ENCODE peak calls at places on chromosomes 1 and 21, in ten cellular contexts. One of them, this sample, is unnamed.

GRCh38 chr1:41467673-41468072 is 16.8 kb downstream of the EDN2 start:
- DNase-seq in retinal pigment epithelial cell: no peak
- DNase-seq in fibroblast of villous mesenchyme: no peak
- DNase-seq in psoas muscle: no peak
- DNase-seq in pancreas: no peak
- DNase-seq in kidney epithelial cell: no peak
- DNase-seq in AG10803: no peak
- DNase-seq in astrocyte of the cerebellum: no peak
- DNase-seq in CD8-positive, alpha-beta T cell: no peak
- DNase-seq in colonic mucosa: peak; percentile 48
- DNase-seq in this sample: no peak

GRCh38 chr1:160682983-160683886 is 28.4 kb downstream of the CD48 start:
- DNase-seq in retinal pigment epithelial cell: no peak
- DNase-seq in fibroblast of villous mesenchyme: no peak
- DNase-seq in psoas muscle: no peak
- DNase-seq in pancreas: no peak
- DNase-seq in kidney epithelial cell: no peak
- DNase-seq in AG10803: peak; percentile 6
- DNase-seq in astrocyte of the cerebellum: no peak
- DNase-seq in CD8-positive, alpha-beta T cell: no peak
- DNase-seq in colonic mucosa: no peak
- DNase-seq in this sample: no peak

GRCh38 chr1:14739433-14739832 is 140.9 kb downstream of the KAZN start:
- DNase-seq in retinal pigment epithelial cell: no peak
- DNase-seq in fibroblast of villous mesenchyme: no peak
- DNase-seq in psoas muscle: no peak
- DNase-seq in pancreas: no peak
- DNase-seq in kidney epithelial cell: no peak
- DNase-seq in AG10803: no peak
- DNase-seq in astrocyte of the cerebellum: no peak
- DNase-seq in CD8-positive, alpha-beta T cell: no peak
- DNase-seq in colonic mucosa: no peak
- DNase-seq in this sample: no peak

GRCh38 chr1:67686272-67687197 is 1.5 kb downstream of the GADD45A start:
- DNase-seq in retinal pigment epithelial cell: peak; percentile 99
- DNase-seq in fibroblast of villous mesenchyme: peak; percentile 99
- DNase-seq in psoas muscle: peak; percentile 79
- DNase-seq in pancreas: peak; percentile 82
- DNase-seq in kidney epithelial cell: peak; percentile 97
- DNase-seq in AG10803: peak; percentile 99
- DNase-seq in astrocyte of the cerebellum: peak; percentile 91
- DNase-seq in CD8-positive, alpha-beta T cell: peak; percentile 60
- DNase-seq in colonic mucosa: peak; percentile 76
- DNase-seq in this sample: peak; percentile 97

GRCh38 chr1:25899792-25900191 is 6.4 kb downstream of the STMN1 start:
- DNase-seq in retinal pigment epithelial cell: no peak
- DNase-seq in fibroblast of villous mesenchyme: no peak
- DNase-seq in psoas muscle: no peak
- DNase-seq in pancreas: no peak
- DNase-seq in kidney epithelial cell: no peak
- DNase-seq in AG10803: peak; percentile 43
- DNase-seq in astrocyte of the cerebellum: no peak
- DNase-seq in CD8-positive, alpha-beta T cell: no peak
- DNase-seq in colonic mucosa: no peak
- DNase-seq in this sample: no peak

GRCh38 chr1:25922633-25923567 is 16.7 kb upstream of the STMN1 start:
- DNase-seq in retinal pigment epithelial cell: no peak
- DNase-seq in fibroblast of villous mesenchyme: peak; percentile 15
- DNase-seq in psoas muscle: peak; percentile 44
- DNase-seq in pancreas: peak; percentile 9
- DNase-seq in kidney epithelial cell: peak; percentile 21
- DNase-seq in AG10803: peak; percentile 25
- DNase-seq in astrocyte of the cerebellum: no peak
- DNase-seq in CD8-positive, alpha-beta T cell: peak; percentile 54
- DNase-seq in colonic mucosa: peak; percentile 47
- DNase-seq in this sample: no peak

GRCh38 chr1:113998361-113998760 is 19.1 kb downstream of the OLFML3 start:
- DNase-seq in retinal pigment epithelial cell: no peak
- DNase-seq in fibroblast of villous mesenchyme: peak; percentile 66
- DNase-seq in psoas muscle: no peak
- DNase-seq in pancreas: no peak
- DNase-seq in kidney epithelial cell: no peak
- DNase-seq in AG10803: peak; percentile 76
- DNase-seq in astrocyte of the cerebellum: no peak
- DNase-seq in CD8-positive, alpha-beta T cell: no peak
- DNase-seq in colonic mucosa: no peak
- DNase-seq in this sample: peak; percentile 61

GRCh38 chr1:19845166-19845954 is 30.3 kb upstream of the RNF186 start:
- DNase-seq in retinal pigment epithelial cell: no peak
- DNase-seq in fibroblast of villous mesenchyme: peak; percentile 43
- DNase-seq in psoas muscle: no peak
- DNase-seq in pancreas: no peak
- DNase-seq in kidney epithelial cell: no peak
- DNase-seq in AG10803: no peak
- DNase-seq in astrocyte of the cerebellum: no peak
- DNase-seq in CD8-positive, alpha-beta T cell: no peak
- DNase-seq in colonic mucosa: no peak
- DNase-seq in this sample: peak; percentile 62

GRCh38 chr1:65063025-65063424 is 85.0 kb upstream of the AK4 start:
- DNase-seq in retinal pigment epithelial cell: no peak
- DNase-seq in fibroblast of villous mesenchyme: no peak
- DNase-seq in psoas muscle: no peak
- DNase-seq in pancreas: no peak
- DNase-seq in kidney epithelial cell: no peak
- DNase-seq in AG10803: no peak
- DNase-seq in astrocyte of the cerebellum: no peak
- DNase-seq in CD8-positive, alpha-beta T cell: no peak
- DNase-seq in colonic mucosa: no peak
- DNase-seq in this sample: no peak

GRCh38 chr21:33266784-33267135 is 593 bp downstream of the IL10RB start:
- DNase-seq in retinal pigment epithelial cell: no peak
- DNase-seq in fibroblast of villous mesenchyme: no peak
- DNase-seq in psoas muscle: no peak
- DNase-seq in pancreas: no peak
- DNase-seq in kidney epithelial cell: no peak
- DNase-seq in AG10803: no peak
- DNase-seq in astrocyte of the cerebellum: no peak
- DNase-seq in CD8-positive, alpha-beta T cell: peak; percentile 48
- DNase-seq in colonic mucosa: peak; percentile 35
- DNase-seq in this sample: no peak

GRCh38 chr1:198683449-198683848 is 44.6 kb downstream of the PTPRC start:
- DNase-seq in retinal pigment epithelial cell: no peak
- DNase-seq in fibroblast of villous mesenchyme: no peak
- DNase-seq in psoas muscle: no peak
- DNase-seq in pancreas: no peak
- DNase-seq in kidney epithelial cell: no peak
- DNase-seq in AG10803: no peak
- DNase-seq in astrocyte of the cerebellum: no peak
- DNase-seq in CD8-positive, alpha-beta T cell: no peak
- DNase-seq in colonic mucosa: no peak
- DNase-seq in this sample: no peak

GRCh38 chr1:15830284-15830657 is 17.2 kb upstream of the SPEN start:
- DNase-seq in retinal pigment epithelial cell: no peak
- DNase-seq in fibroblast of villous mesenchyme: no peak
- DNase-seq in psoas muscle: no peak
- DNase-seq in pancreas: no peak
- DNase-seq in kidney epithelial cell: no peak
- DNase-seq in AG10803: no peak
- DNase-seq in astrocyte of the cerebellum: no peak
- DNase-seq in CD8-positive, alpha-beta T cell: no peak
- DNase-seq in colonic mucosa: no peak
- DNase-seq in this sample: no peak

GRCh38 chr1:6459850-6460265 is 6.1 kb downstream of the TNFRSF25 start:
- DNase-seq in retinal pigment epithelial cell: no peak
- DNase-seq in fibroblast of villous mesenchyme: no peak
- DNase-seq in psoas muscle: no peak
- DNase-seq in pancreas: no peak
- DNase-seq in kidney epithelial cell: no peak
- DNase-seq in AG10803: no peak
- DNase-seq in astrocyte of the cerebellum: no peak
- DNase-seq in CD8-positive, alpha-beta T cell: peak; percentile 73
- DNase-seq in colonic mucosa: peak; percentile 18
- DNase-seq in this sample: no peak

GRCh38 chr1:183368213-183369108 is 49.7 kb downstream of the NMNAT2 start:
- DNase-seq in retinal pigment epithelial cell: no peak
- DNase-seq in fibroblast of villous mesenchyme: no peak
- DNase-seq in psoas muscle: no peak
- DNase-seq in pancreas: no peak
- DNase-seq in kidney epithelial cell: no peak
- DNase-seq in AG10803: no peak
- DNase-seq in astrocyte of the cerebellum: no peak
- DNase-seq in CD8-positive, alpha-beta T cell: no peak
- DNase-seq in colonic mucosa: no peak
- DNase-seq in this sample: no peak

GRCh38 chr1:162873671-162874666 is 13.0 kb upstream of the CCDC190 start:
- DNase-seq in retinal pigment epithelial cell: no peak
- DNase-seq in fibroblast of villous mesenchyme: peak; percentile 52
- DNase-seq in psoas muscle: no peak
- DNase-seq in pancreas: no peak
- DNase-seq in kidney epithelial cell: no peak
- DNase-seq in AG10803: peak; percentile 43
- DNase-seq in astrocyte of the cerebellum: peak; percentile 72
- DNase-seq in CD8-positive, alpha-beta T cell: no peak
- DNase-seq in colonic mucosa: no peak
- DNase-seq in this sample: peak; percentile 88

GRCh38 chr1:171817511-171818265 is 23.6 kb upstream of the DNM3 start:
- DNase-seq in retinal pigment epithelial cell: no peak
- DNase-seq in fibroblast of villous mesenchyme: peak; percentile 80
- DNase-seq in psoas muscle: no peak
- DNase-seq in pancreas: no peak
- DNase-seq in kidney epithelial cell: peak; percentile 86
- DNase-seq in AG10803: peak; percentile 78
- DNase-seq in astrocyte of the cerebellum: peak; percentile 12
- DNase-seq in CD8-positive, alpha-beta T cell: peak; percentile 35
- DNase-seq in colonic mucosa: no peak
- DNase-seq in this sample: peak; percentile 71

GRCh38 chr1:115123116-115123515 is 33.8 kb upstream of the TSPAN2 start:
- DNase-seq in retinal pigment epithelial cell: no peak
- DNase-seq in fibroblast of villous mesenchyme: peak; percentile 44
- DNase-seq in psoas muscle: no peak
- DNase-seq in pancreas: no peak
- DNase-seq in kidney epithelial cell: no peak
- DNase-seq in AG10803: no peak
- DNase-seq in astrocyte of the cerebellum: no peak
- DNase-seq in CD8-positive, alpha-beta T cell: no peak
- DNase-seq in colonic mucosa: no peak
- DNase-seq in this sample: no peak

GRCh38 chr21:34850166-34850695 is 181.4 kb downstream of the CLIC6 start:
- DNase-seq in retinal pigment epithelial cell: no peak
- DNase-seq in fibroblast of villous mesenchyme: no peak
- DNase-seq in psoas muscle: no peak
- DNase-seq in pancreas: no peak
- DNase-seq in kidney epithelial cell: no peak
- DNase-seq in AG10803: no peak
- DNase-seq in astrocyte of the cerebellum: no peak
- DNase-seq in CD8-positive, alpha-beta T cell: no peak
- DNase-seq in colonic mucosa: no peak
- DNase-seq in this sample: no peak

DNA sequence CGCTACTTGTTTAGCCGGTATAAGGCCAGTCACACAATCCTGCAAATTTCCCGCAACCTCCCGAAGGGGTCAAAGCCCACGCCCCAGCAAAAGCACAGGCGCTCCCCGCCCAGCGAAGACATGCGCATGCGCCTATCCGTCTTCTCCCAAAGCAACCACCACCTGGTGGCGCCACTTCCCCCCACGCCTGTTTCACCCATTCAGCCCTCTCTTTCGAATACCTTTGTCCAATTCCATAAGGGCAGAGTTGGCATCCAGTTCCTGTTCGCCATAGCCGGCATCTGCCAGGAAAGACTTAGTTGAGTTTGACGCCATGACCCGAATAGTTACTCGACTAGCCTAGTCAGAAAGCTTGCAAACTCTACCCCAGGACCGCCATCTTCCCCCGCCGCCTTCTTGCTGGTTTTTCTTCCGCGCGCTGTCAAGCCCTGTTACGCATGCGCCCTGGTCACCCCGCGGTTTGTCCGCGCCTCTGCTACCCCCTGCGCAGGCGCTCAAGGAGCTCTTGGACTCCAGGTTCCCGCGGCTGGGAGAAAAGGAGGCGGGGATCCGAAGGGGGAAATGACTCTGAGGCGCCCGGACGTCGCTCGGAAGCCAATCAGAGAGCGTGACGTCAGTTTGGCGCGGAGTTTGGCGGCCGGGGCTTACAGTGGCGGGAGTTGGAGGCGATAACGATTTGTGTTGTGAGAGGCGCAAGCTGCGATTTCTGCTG is at the start of the genes DTL and INTS7:
- DNase-seq in retinal pigment epithelial cell: peak; percentile 97
- DNase-seq in fibroblast of villous mesenchyme: peak; percentile 99
- DNase-seq in psoas muscle: peak; percentile 99
- DNase-seq in pancreas: peak; percentile 99
- DNase-seq in kidney epithelial cell: peak; percentile 95
- DNase-seq in AG10803: peak; percentile 98
- DNase-seq in astrocyte of the cerebellum: peak; percentile 98
- DNase-seq in CD8-positive, alpha-beta T cell: peak; percentile 97
- DNase-seq in colonic mucosa: peak; percentile 99
- DNase-seq in this sample: peak; percentile 99
- TF ChIP-seq CTCF in retinal pigment epithelial cell: peak; percentile 81
- TF ChIP-seq CTCF in fibroblast of villous mesenchyme: peak; percentile 63
- TF ChIP-seq CTCF in psoas muscle: peak; percentile 93
- TF ChIP-seq CTCF in pancreas: peak; percentile 92
- TF ChIP-seq CTCF in kidney epithelial cell: peak; percentile 96
- TF ChIP-seq CTCF in AG10803: peak; percentile 90
- TF ChIP-seq CTCF in astrocyte of the cerebellum: peak; percentile 88
- TF ChIP-seq CTCF in CD8-positive, alpha-beta T cell: peak; percentile 93
- TF ChIP-seq CTCF in colonic mucosa: peak; percentile 91
- TF ChIP-seq CTCF in this sample: peak; percentile 89

GRCh38 chr1:154843913-154844681 is 26.0 kb downstream of the KCNN3 start:
- DNase-seq in retinal pigment epithelial cell: no peak
- DNase-seq in fibroblast of villous mesenchyme: no peak
- DNase-seq in psoas muscle: no peak
- DNase-seq in pancreas: no peak
- DNase-seq in kidney epithelial cell: no peak
- DNase-seq in AG10803: no peak
- DNase-seq in astrocyte of the cerebellum: no peak
- DNase-seq in CD8-positive, alpha-beta T cell: no peak
- DNase-seq in colonic mucosa: no peak
- DNase-seq in this sample: no peak
- H3K4me3 ChIP-seq in retinal pigment epithelial cell: no peak overlapping the region
- H3K4me3 ChIP-seq in fibroblast of villous mesenchyme: no peak overlapping the region
- H3K4me3 ChIP-seq in psoas muscle: no peak overlapping the region
- H3K4me3 ChIP-seq in pancreas: no peak overlapping the region
- H3K4me3 ChIP-seq in kidney epithelial cell: no peak overlapping the region
- H3K4me3 ChIP-seq in AG10803: no peak overlapping the region
- H3K4me3 ChIP-seq in astrocyte of the cerebellum: no peak overlapping the region
- H3K4me3 ChIP-seq in CD8-positive, alpha-beta T cell: no peak overlapping the region
- H3K4me3 ChIP-seq in colonic mucosa: no peak overlapping the region
- H3K4me3 ChIP-seq in this sample: no peak overlapping the region

GRCh38 chr1:11735854-11736745 is at the start of gene AGTRAP:
- DNase-seq in retinal pigment epithelial cell: peak; percentile 48
- DNase-seq in fibroblast of villous mesenchyme: peak; percentile 91
- DNase-seq in psoas muscle: peak; percentile 97
- DNase-seq in pancreas: peak; percentile 93
- DNase-seq in kidney epithelial cell: no peak
- DNase-seq in AG10803: peak; percentile 91
- DNase-seq in astrocyte of the cerebellum: peak; percentile 64
- DNase-seq in CD8-positive, alpha-beta T cell: peak; percentile 86
- DNase-seq in colonic mucosa: peak; percentile 97
- DNase-seq in this sample: peak; percentile 95
- TF ChIP-seq CTCF in retinal pigment epithelial cell: peak; percentile 20
- TF ChIP-seq CTCF in fibroblast of villous mesenchyme: no peak
- TF ChIP-seq CTCF in psoas muscle: no peak
- TF ChIP-seq CTCF in pancreas: no peak
- TF ChIP-seq CTCF in kidney epithelial cell: peak; percentile 24
- TF ChIP-seq CTCF in AG10803: no peak
- TF ChIP-seq CTCF in astrocyte of the cerebellum: no peak
- TF ChIP-seq CTCF in CD8-positive, alpha-beta T cell: no peak
- TF ChIP-seq CTCF in colonic mucosa: no peak
- TF ChIP-seq CTCF in this sample: no peak

GRCh38 chr1:153805929-153806750 is 30.9 kb downstream of the SLC27A3 start:
- DNase-seq in retinal pigment epithelial cell: no peak
- DNase-seq in fibroblast of villous mesenchyme: no peak
- DNase-seq in psoas muscle: no peak
- DNase-seq in pancreas: no peak
- DNase-seq in kidney epithelial cell: no peak
- DNase-seq in AG10803: no peak
- DNase-seq in astrocyte of the cerebellum: no peak
- DNase-seq in CD8-positive, alpha-beta T cell: no peak
- DNase-seq in colonic mucosa: no peak
- DNase-seq in this sample: peak; percentile 23
- H3K4me3 ChIP-seq in retinal pigment epithelial cell: no peak overlapping the region
- H3K4me3 ChIP-seq in fibroblast of villous mesenchyme: no peak overlapping the region
- H3K4me3 ChIP-seq in psoas muscle: no peak overlapping the region
- H3K4me3 ChIP-seq in pancreas: no peak overlapping the region
- H3K4me3 ChIP-seq in kidney epithelial cell: no peak overlapping the region
- H3K4me3 ChIP-seq in AG10803: no peak overlapping the region
- H3K4me3 ChIP-seq in astrocyte of the cerebellum: no peak overlapping the region
- H3K4me3 ChIP-seq in CD8-positive, alpha-beta T cell: no peak overlapping the region
- H3K4me3 ChIP-seq in colonic mucosa: no peak overlapping the region
- H3K4me3 ChIP-seq in this sample: no peak overlapping the region

This sample was measured in choroid plexus epithelial cell.